ENCODE peak calls at places on chromosome 18, in seven cellular contexts. T, U, G, V, Y, D and Z are unnamed samples.

GRCh38 chr18:72922895-72923294 is 55.1 kb upstream of the NETO1 start:
- DNase-seq in T (no peak), U (no peak), G (no peak), V (no peak), Y (no peak), D (no peak), Z (no peak)

GRCh38 chr18:61998957-61999356 is 106.2 kb upstream of the RNF152 start:
- DNase-seq in T (no peak), U (peak; percentile 88), G (no peak), V (peak; percentile 75), Y (no peak), D (no peak), Z (no peak)

GRCh38 chr18:40283560-40283959 is 1671.5 kb upstream of the PIK3C3 start:
- DNase-seq in T (no peak), U (no peak), G (no peak), V (no peak), Y (no peak), D (no peak), Z (no peak)

GRCh38 chr18:48300463-48300961 is 108.7 kb downstream of the ZBTB7C start:
- DNase-seq in T (no peak), U (no peak), G (no peak), V (no peak), Y (peak; percentile 33), D (no peak), Z (no peak)

GRCh38 chr18:8609711-8610441 is 639 bp downstream of the RAB12 start:
- DNase-seq in T (no peak), U (no peak), G (no peak), V (no peak), Y (peak; percentile 32), D (no peak), Z (peak; percentile 57)

GRCh38 chr18:46156124-46156745 is 52.0 kb downstream of the HAUS1 start:
- DNase-seq in T (no peak), U (no peak), G (no peak), V (no peak), Y (peak; percentile 33), D (no peak), Z (no peak)

GRCh38 chr18:24078391-24078790 is 60.5 kb upstream of the CABYR start:
- DNase-seq in T (no peak), U (no peak), G (no peak), V (no peak), Y (no peak), D (no peak), Z (no peak)

GRCh38 chr18:57110295-57110694 is 36.6 kb upstream of the BOD1L2 start:
- DNase-seq in T (no peak), U (no peak), G (no peak), V (no peak), Y (no peak), D (no peak), Z (no peak)

GRCh38 chr18:26215247-26215970 is 10.8 kb upstream of the TAF4B start:
- DNase-seq in T (no peak), U (no peak), G (no peak), V (no peak), Y (peak; percentile 55), D (no peak), Z (no peak)

GRCh38 chr18:62632788-62633455 is 82.4 kb upstream of the PHLPP1 start:
- DNase-seq in T (no peak), U (no peak), G (no peak), V (no peak), Y (no peak), D (no peak), Z (no peak)

GRCh38 chr18:2656237-2657042 is 914 bp downstream of the SMCHD1 start:
- DNase-seq in T (peak; percentile 35), U (peak; percentile 17), G (no peak), V (no peak), Y (peak; percentile 63), D (no peak), Z (peak; percentile 61)

GRCh38 chr18:75162467-75162866 is 46.5 kb downstream of the PTGR3 start:
- DNase-seq in T (no peak), U (no peak), G (no peak), V (peak; percentile 2), Y (no peak), D (no peak), Z (no peak)

GRCh38 chr18:62751341-62751821 is 36.0 kb downstream of the PHLPP1 start:
- DNase-seq in T (no peak), U (no peak), G (no peak), V (no peak), Y (no peak), D (no peak), Z (no peak)